ENCODE peak calls at places on chromosome 4, in seven cellular contexts. I is neural progenitor cell, T is GM20000, V is heart left ventricle, D is lower lobe of right lung, G is Peyer's patch, Q is GM23338. W is an unnamed sample.

GRCh38 chr4:19686456-19686855 is 565.2 kb upstream of the SLIT2 start:
- DNase-seq in G (no peak), V (no peak), T (no peak), D (no peak), I (no peak), Q (no peak), W (no peak)

GRCh38 chr4:166202991-166203390 is 330.0 kb downstream of the TLL1 start:
- DNase-seq in D (no peak), G (no peak), I (peak), T (no peak), V (no peak), Q (no peak), W (no peak)

GRCh38 chr4:169008478-169008877 is 1.6 kb downstream of the CBR4 start:
- DNase-seq in V (no peak), I (peak), G (no peak), T (no peak), D (no peak), Q (no peak), W (no peak)

GRCh38 chr4:1400191-1400805 is 5.9 kb downstream of the NKX1-1 start:
- DNase-seq in I (no peak), V (peak), T (peak), D (peak), Q (no peak), G (peak), W (peak)

GRCh38 chr4:139655116-139655515 is 10.5 kb upstream of the MGST2 start:
- DNase-seq in I (peak), V (no peak), Q (no peak), T (no peak), G (no peak), D (no peak), W (no peak)

GRCh38 chr4:24131954-24132673 is 242.3 kb upstream of the PPARGC1A start:
- DNase-seq in G (no peak), Q (no peak), D (no peak), V (no peak), I (no peak), T (no peak), W (no peak)

GRCh38 chr4:128979934-128980333 is 113.4 kb downstream of the SCLT1 start:
- DNase-seq in G (no peak), T (no peak), I (no peak), Q (no peak), D (no peak), V (no peak), W (no peak)

GRCh38 chr4:111775908-111776307 is 369.3 kb upstream of the FAM241A start:
- DNase-seq in I (no peak), T (no peak), D (no peak), G (no peak), V (no peak), Q (no peak), W (no peak)

GRCh38 chr4:157994863-157995262 is 178.0 kb downstream of the GASK1B start:
- DNase-seq in T (no peak), G (no peak), V (no peak), Q (no peak), I (peak), D (no peak), W (no peak)

GRCh38 chr4:102259081-102259480 is 86.2 kb downstream of the SLC39A8 start:
- DNase-seq in G (no peak), V (no peak), Q (no peak), T (no peak), I (no peak), D (no peak), W (no peak)

GRCh38 chr4:6673660-6674499 is 19.8 kb upstream of the S100P start:
- DNase-seq in D (peak), Q (peak), T (peak), G (peak), I (peak), V (peak), W (peak)

GRCh38 chr4:28557755-28558154 is 1697.1 kb downstream of the STIM2 start:
- DNase-seq in Q (no peak), I (no peak), V (no peak), T (no peak), D (no peak), G (no peak), W (no peak)

GRCh38 chr4:73841243-73841925 is 4.9 kb downstream of the CXCL6 start:
- DNase-seq in Q (no peak), G (no peak), D (no peak), V (no peak), T (no peak), I (no peak), W (no peak)

GRCh38 chr4:110550260-110550659 is 72.6 kb downstream of the PITX2 start:
- DNase-seq in D (no peak), I (no peak), G (no peak), T (no peak), Q (no peak), V (no peak), W (no peak)

GRCh38 chr4:120753854-120754253 is 168.7 kb downstream of the PRDM5 start:
- DNase-seq in V (no peak), G (no peak), T (no peak), I (peak), Q (no peak), D (no peak), W (no peak)

GRCh38 chr4:139815646-139816601 is 150.3 kb downstream of the MGST2 start:
- DNase-seq in V (peak), D (no peak), T (no peak), G (no peak), I (peak), Q (peak), W (no peak)

GRCh38 chr4:25182941-25183340 is 22.7 kb upstream of the SEPSECS start:
- DNase-seq in Q (no peak), I (no peak), G (no peak), V (no peak), T (no peak), D (no peak), W (no peak)

GRCh38 chr4:156875697-156876096 is 95.9 kb downstream of the PDGFC start:
- DNase-seq in I (no peak), T (no peak), D (no peak), V (no peak), Q (no peak), G (no peak), W (no peak)

GRCh38 chr4:17336069-17336468 is 175.8 kb downstream of the QDPR start:
- DNase-seq in D (no peak), T (no peak), V (no peak), G (no peak), I (no peak), Q (no peak), W (no peak)

GRCh38 chr4:71830497-71831178 is 46.8 kb upstream of the GC start:
- DNase-seq in G (no peak), Q (no peak), D (no peak), T (no peak), I (no peak), V (no peak), W (no peak)

GRCh38 chr4:71827811-71828210 is 43.9 kb upstream of the GC start:
- DNase-seq in D (no peak), Q (peak), I (no peak), V (no peak), G (no peak), T (no peak), W (no peak)

GRCh38 chr4:71832049-71832448 is 48.2 kb upstream of the GC start:
- DNase-seq in Q (no peak), D (no peak), T (no peak), V (no peak), I (no peak), G (no peak), W (no peak)

GRCh38 chr4:71833175-71833900 is 49.5 kb upstream of the GC start:
- DNase-seq in D (peak), G (no peak), Q (no peak), I (no peak), V (peak), T (no peak), W (peak)

DNA sequence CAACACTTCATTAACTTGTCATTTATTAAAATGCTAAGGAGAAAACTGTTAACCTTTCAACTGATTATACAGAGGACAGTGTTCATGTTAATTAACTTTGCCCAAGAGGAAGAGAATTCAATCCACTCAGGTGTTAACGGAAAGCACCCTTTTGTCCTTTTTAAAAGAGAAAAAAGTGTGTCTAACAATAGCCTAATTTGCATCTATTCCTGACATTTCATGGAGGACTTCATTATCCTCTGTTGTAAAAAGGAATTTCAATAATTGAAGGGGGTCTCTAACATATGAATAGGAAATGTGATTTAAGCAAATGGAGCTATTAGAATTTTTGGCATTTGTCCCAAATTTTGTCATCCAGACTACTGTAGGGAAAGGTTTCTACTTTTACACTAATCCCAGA is 44.6 kb upstream of the GC start:
- DNase-seq in G (no peak), I (peak), Q (peak), T (no peak), D (no peak), V (no peak), W (no peak)
- TF ChIP-seq CTCF in G (no peak), I (no peak), Q (no peak), T (no peak), D (no peak), V (no peak), W (no peak)

DNA sequence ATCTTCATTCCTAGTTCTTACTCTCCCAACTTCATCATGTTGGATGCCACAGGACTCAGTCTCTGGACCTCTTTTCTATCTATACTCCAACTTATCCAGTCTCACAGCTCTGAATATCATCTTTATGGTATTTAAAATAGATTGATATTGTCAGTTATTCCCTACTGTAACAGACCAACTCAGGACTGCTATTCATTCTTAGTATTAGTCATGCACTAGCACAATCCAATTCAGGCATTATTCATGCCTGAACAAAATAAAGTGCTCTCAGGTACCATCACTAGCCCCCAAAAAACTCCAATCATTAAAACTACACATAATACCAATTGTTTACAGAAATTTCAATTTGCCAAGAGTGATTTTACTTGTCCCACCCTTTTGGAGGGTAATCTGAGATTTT is 37.7 kb downstream of the FRYL start:
- DNase-seq in T (no peak), I (no peak), Q (no peak), D (no peak), V (no peak), G (no peak), W (no peak)
- TF ChIP-seq CTCF in T (no peak), I (no peak), Q (no peak), D (no peak), V (no peak), G (no peak), W (no peak)

GRCh38 chr4:72391281-72391680 is 177.7 kb downstream of the ADAMTS3 start:
- DNase-seq in D (no peak), I (no peak), G (no peak), Q (no peak), T (no peak), V (no peak), W (no peak)
- TF ChIP-seq CTCF in D (no peak), I (no peak), G (no peak), Q (no peak), T (no peak), V (no peak), W (no peak)

GRCh38 chr4:72531768-72532290 is 37.2 kb downstream of the ADAMTS3 start:
- DNase-seq in T (no peak), I (no peak), Q (no peak), D (no peak), G (no peak), V (no peak), W (no peak)

GRCh38 chr4:72525938-72526337 is 43.1 kb downstream of the ADAMTS3 start:
- DNase-seq in V (peak), I (no peak), Q (no peak), D (peak), T (no peak), G (no peak), W (peak)

GRCh38 chr4:72529144-72529822 is 39.7 kb downstream of the ADAMTS3 start:
- DNase-seq in Q (no peak), I (no peak), V (no peak), G (no peak), D (no peak), T (no peak), W (no peak)

GRCh38 chr4:72531322-72531721 is 37.7 kb downstream of the ADAMTS3 start:
- DNase-seq in T (no peak), V (no peak), G (no peak), I (no peak), D (no peak), Q (no peak), W (no peak)

GRCh38 chr4:72527038-72527646 is 41.9 kb downstream of the ADAMTS3 start:
- DNase-seq in V (no peak), Q (no peak), D (no peak), G (no peak), T (no peak), I (no peak), W (no peak)
- TF ChIP-seq CTCF in V (no peak), Q (no peak), D (no peak), G (no peak), T (no peak), I (no peak), W (peak)

GRCh38 chr4:44422912-44423311 is 25.7 kb downstream of the KCTD8 start:
- DNase-seq in T (no peak), Q (no peak), G (no peak), I (no peak), V (no peak), D (no peak), W (no peak)

GRCh38 chr4:44421330-44421729 is 27.3 kb downstream of the KCTD8 start:
- DNase-seq in Q (no peak), D (no peak), G (no peak), V (no peak), T (no peak), I (no peak), W (no peak)

GRCh38 chr4:44425614-44426208 is 22.9 kb downstream of the KCTD8 start:
- DNase-seq in D (no peak), I (peak), V (no peak), Q (peak), G (no peak), T (no peak), W (no peak)
- TF ChIP-seq CTCF in D (no peak), I (peak), V (peak), Q (peak), G (no peak), T (no peak), W (no peak)

DNA sequence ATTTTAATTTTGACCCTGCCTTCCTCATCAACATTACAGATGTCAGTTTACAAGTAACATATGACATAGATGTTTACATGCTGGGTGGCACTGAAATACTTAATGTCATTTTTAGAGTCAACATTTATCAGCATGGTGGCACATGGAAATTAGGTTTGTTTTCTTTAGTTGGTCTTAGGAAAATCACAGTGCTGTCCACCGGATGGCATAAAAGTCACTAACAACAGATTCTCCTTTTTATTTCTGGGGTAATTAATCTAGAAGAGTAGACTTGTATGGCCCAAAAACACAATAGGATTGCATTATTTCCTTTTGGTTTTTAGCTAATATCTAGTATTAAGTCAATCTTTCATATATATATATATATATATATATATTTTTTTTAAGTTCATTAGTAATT is 88.6 kb upstream of the HHIP start:
- DNase-seq in T (no peak), G (no peak), Q (no peak), V (no peak), D (no peak), I (no peak), W (no peak)
- TF ChIP-seq CTCF in T (no peak), G (no peak), Q (no peak), V (no peak), D (no peak), I (no peak), W (no peak)

DNA sequence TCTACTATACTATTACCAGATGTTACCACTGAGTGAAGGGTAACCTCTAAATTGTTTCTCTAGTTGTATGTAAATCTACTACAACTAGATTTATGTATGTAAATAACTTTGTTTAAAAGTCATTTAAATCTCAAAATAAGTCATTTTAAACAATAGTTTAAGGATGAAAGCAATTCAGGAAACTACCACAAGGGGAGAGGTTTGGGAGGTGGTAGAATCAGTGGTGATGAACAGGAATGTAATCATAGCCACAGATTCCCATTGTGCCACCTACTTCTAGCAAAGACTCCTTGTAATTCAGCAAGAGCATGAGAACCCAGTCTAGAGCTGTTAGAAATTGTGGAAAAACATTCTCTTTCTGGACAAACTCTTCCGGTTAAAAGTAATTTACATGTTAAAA is 234.6 kb downstream of the SLC7A11 start:
- DNase-seq in T (no peak), D (no peak), G (no peak), V (no peak), Q (peak), I (peak), W (no peak)
- TF ChIP-seq CTCF in T (no peak), D (no peak), G (no peak), V (no peak), Q (peak), I (peak), W (no peak)

W was measured in upper lobe of right lung.